ENCODE peak calls at places on chromosome 18, in eight cellular contexts. One of them, this sample, is unnamed.

GRCh38 chr18:10454800-10455550 is 540 bp downstream of the APCDD1 start:
- DNase-seq in A549: peak; percentile 5
- DNase-seq in osteoblast: peak; percentile 91
- DNase-seq in keratinocyte: no peak
- DNase-seq in hepatocyte: peak; percentile 58
- DNase-seq in fibroblast of lung: peak; percentile 30
- DNase-seq in OCI-LY7: no peak
- DNase-seq in H9: peak; percentile 45
- DNase-seq in this sample: peak; percentile 46

GRCh38 chr18:44632469-44633145 is 48.1 kb upstream of the SETBP1 start:
- DNase-seq in keratinocyte: no peak
- DNase-seq in H9: no peak
- DNase-seq in A549: no peak
- DNase-seq in fibroblast of lung: no peak
- DNase-seq in OCI-LY7: no peak
- DNase-seq in hepatocyte: no peak
- DNase-seq in osteoblast: no peak
- DNase-seq in this sample: no peak

GRCh38 chr18:9689253-9689652 is 18.8 kb upstream of the RAB31 start:
- DNase-seq in osteoblast: no peak
- DNase-seq in H9: no peak
- DNase-seq in A549: no peak
- DNase-seq in hepatocyte: no peak
- DNase-seq in OCI-LY7: no peak
- DNase-seq in fibroblast of lung: no peak
- DNase-seq in keratinocyte: no peak
- DNase-seq in this sample: no peak

GRCh38 chr18:27377251-27377650 is 192.1 kb upstream of the CHST9 start:
- DNase-seq in OCI-LY7: no peak
- DNase-seq in keratinocyte: no peak
- DNase-seq in fibroblast of lung: no peak
- DNase-seq in hepatocyte: no peak
- DNase-seq in osteoblast: no peak
- DNase-seq in A549: no peak
- DNase-seq in H9: no peak
- DNase-seq in this sample: no peak

GRCh38 chr18:5632041-5632440 is 88.2 kb upstream of the EPB41L3 start:
- DNase-seq in hepatocyte: no peak
- DNase-seq in keratinocyte: no peak
- DNase-seq in H9: no peak
- DNase-seq in osteoblast: no peak
- DNase-seq in fibroblast of lung: no peak
- DNase-seq in OCI-LY7: no peak
- DNase-seq in A549: no peak
- DNase-seq in this sample: no peak

GRCh38 chr18:22197668-22198067 is 28.3 kb downstream of the GATA6 start:
- DNase-seq in keratinocyte: no peak
- DNase-seq in fibroblast of lung: no peak
- DNase-seq in A549: no peak
- DNase-seq in osteoblast: no peak
- DNase-seq in hepatocyte: no peak
- DNase-seq in H9: no peak
- DNase-seq in OCI-LY7: no peak
- DNase-seq in this sample: no peak

GRCh38 chr18:58288922-58289797 is 245.1 kb downstream of the NEDD4L start:
- DNase-seq in hepatocyte: peak; percentile 64
- DNase-seq in OCI-LY7: no peak
- DNase-seq in keratinocyte: no peak
- DNase-seq in osteoblast: no peak
- DNase-seq in H9: no peak
- DNase-seq in fibroblast of lung: peak; percentile 31
- DNase-seq in A549: no peak
- DNase-seq in this sample: peak; percentile 55

GRCh38 chr18:78716022-78716421 is 263.6 kb upstream of the SALL3 start:
- DNase-seq in A549: no peak
- DNase-seq in fibroblast of lung: no peak
- DNase-seq in keratinocyte: no peak
- DNase-seq in OCI-LY7: no peak
- DNase-seq in osteoblast: no peak
- DNase-seq in H9: no peak
- DNase-seq in hepatocyte: no peak
- DNase-seq in this sample: no peak

GRCh38 chr18:77676901-77677300 is 427.3 kb downstream of the GALR1 start:
- DNase-seq in OCI-LY7: no peak
- DNase-seq in keratinocyte: no peak
- DNase-seq in H9: peak; percentile 64
- DNase-seq in fibroblast of lung: no peak
- DNase-seq in osteoblast: no peak
- DNase-seq in A549: no peak
- DNase-seq in hepatocyte: no peak
- DNase-seq in this sample: no peak

GRCh38 chr18:59380706-59381105 is 21.6 kb upstream of the LMAN1 start:
- DNase-seq in hepatocyte: no peak
- DNase-seq in fibroblast of lung: no peak
- DNase-seq in A549: no peak
- DNase-seq in osteoblast: no peak
- DNase-seq in keratinocyte: no peak
- DNase-seq in OCI-LY7: no peak
- DNase-seq in H9: no peak
- DNase-seq in this sample: no peak

GRCh38 chr18:48335829-48336228 is 73.4 kb downstream of the ZBTB7C start:
- DNase-seq in OCI-LY7: no peak
- DNase-seq in A549: no peak
- DNase-seq in hepatocyte: no peak
- DNase-seq in H9: no peak
- DNase-seq in osteoblast: no peak
- DNase-seq in fibroblast of lung: no peak
- DNase-seq in keratinocyte: no peak
- DNase-seq in this sample: no peak

GRCh38 chr18:67639872-67640271 is 123.4 kb upstream of the DSEL start:
- DNase-seq in A549: no peak
- DNase-seq in H9: no peak
- DNase-seq in keratinocyte: no peak
- DNase-seq in fibroblast of lung: no peak
- DNase-seq in OCI-LY7: no peak
- DNase-seq in hepatocyte: no peak
- DNase-seq in osteoblast: no peak
- DNase-seq in this sample: peak; percentile 14

GRCh38 chr18:28159055-28159454 is 17.9 kb downstream of the CDH2 start:
- DNase-seq in A549: no peak
- DNase-seq in H9: peak; percentile 41
- DNase-seq in keratinocyte: no peak
- DNase-seq in osteoblast: no peak
- DNase-seq in fibroblast of lung: no peak
- DNase-seq in hepatocyte: no peak
- DNase-seq in OCI-LY7: no peak
- DNase-seq in this sample: peak; percentile 58

GRCh38 chr18:70291295-70291574 is 2.4 kb downstream of the SOCS6 start:
- DNase-seq in A549: no peak
- DNase-seq in H9: no peak
- DNase-seq in keratinocyte: no peak
- DNase-seq in OCI-LY7: no peak
- DNase-seq in hepatocyte: no peak
- DNase-seq in fibroblast of lung: no peak
- DNase-seq in osteoblast: peak; percentile 54
- DNase-seq in this sample: no peak

GRCh38 chr18:70289351-70290330 is 796 bp downstream of the SOCS6 start:
- DNase-seq in A549: no peak
- DNase-seq in hepatocyte: peak; percentile 77
- DNase-seq in fibroblast of lung: peak; percentile 46
- DNase-seq in OCI-LY7: no peak
- DNase-seq in keratinocyte: no peak
- DNase-seq in osteoblast: peak; percentile 93
- DNase-seq in H9: peak; percentile 43
- DNase-seq in this sample: peak; percentile 67

GRCh38 chr18:70292628-70293027 is 3.8 kb downstream of the SOCS6 start:
- DNase-seq in H9: no peak
- DNase-seq in keratinocyte: no peak
- DNase-seq in fibroblast of lung: no peak
- DNase-seq in hepatocyte: no peak
- DNase-seq in osteoblast: no peak
- DNase-seq in OCI-LY7: no peak
- DNase-seq in A549: no peak
- DNase-seq in this sample: no peak

GRCh38 chr18:70288851-70289328 is at the start of gene SOCS6:
- DNase-seq in keratinocyte: no peak
- DNase-seq in H9: peak; percentile 57
- DNase-seq in OCI-LY7: no peak
- DNase-seq in hepatocyte: peak; percentile 82
- DNase-seq in osteoblast: peak; percentile 97
- DNase-seq in fibroblast of lung: peak; percentile 59
- DNase-seq in A549: no peak
- DNase-seq in this sample: peak; percentile 79

GRCh38 chr18:70290482-70291294 is 1.8 kb downstream of the SOCS6 start:
- DNase-seq in osteoblast: no peak
- DNase-seq in A549: no peak
- DNase-seq in keratinocyte: no peak
- DNase-seq in hepatocyte: no peak
- DNase-seq in H9: no peak
- DNase-seq in fibroblast of lung: no peak
- DNase-seq in OCI-LY7: no peak
- DNase-seq in this sample: no peak
- H3K4me2 ChIP-seq in osteoblast: peak overlapping the region; percentile 84
- H3K4me2 ChIP-seq in A549: peak overlapping the region; percentile 97
- H3K4me2 ChIP-seq in keratinocyte: peak overlapping the region; percentile 90
- H3K4me2 ChIP-seq in hepatocyte: peak overlapping the region; percentile 77
- H3K4me2 ChIP-seq in H9: peak overlapping the region; percentile 61
- H3K4me2 ChIP-seq in fibroblast of lung: peak overlapping the region; percentile 96
- H3K4me2 ChIP-seq in OCI-LY7: no peak overlapping the region
- H3K4me2 ChIP-seq in this sample: peak overlapping the region; percentile 94

DNA sequence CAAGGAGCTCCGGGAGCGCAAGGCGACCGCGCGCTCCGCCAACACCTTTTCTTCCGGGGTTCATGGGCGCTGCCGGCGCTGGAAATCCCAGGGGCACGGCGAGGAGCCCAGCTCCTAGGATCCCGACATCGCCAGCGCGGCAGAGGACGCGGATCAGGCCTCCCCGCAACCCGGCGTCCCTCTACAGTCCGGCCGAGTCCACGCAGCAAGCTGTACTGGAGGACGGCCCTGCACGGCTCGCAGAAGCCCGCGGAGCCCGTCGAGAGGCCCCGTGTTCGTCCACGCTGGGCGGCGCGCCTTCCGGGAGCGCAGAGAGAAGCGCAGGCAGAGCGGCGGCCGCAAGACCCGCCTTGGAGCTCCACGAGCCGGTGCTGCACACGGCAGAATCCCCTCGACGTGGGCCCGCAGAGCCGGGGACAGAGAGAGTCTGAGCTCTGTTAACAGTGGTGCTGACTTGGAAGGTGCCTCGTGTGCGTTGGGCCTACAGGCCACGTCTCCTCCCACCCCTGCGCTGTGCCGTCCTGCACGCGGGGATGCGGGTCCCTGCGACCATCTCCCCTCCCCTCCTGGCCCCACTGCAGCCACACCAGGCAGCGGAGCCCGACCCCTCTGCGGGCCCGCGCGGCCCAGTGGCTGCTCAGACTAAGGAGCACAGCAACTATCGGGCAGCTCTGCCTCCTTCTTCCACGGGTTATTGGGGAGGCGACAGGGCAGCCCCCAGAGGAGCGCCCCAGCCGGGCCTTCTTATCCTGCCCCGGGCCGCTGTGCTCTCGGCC is 28.1 kb upstream of the PTPN2 start:
- DNase-seq in OCI-LY7: no peak
- DNase-seq in hepatocyte: no peak
- DNase-seq in A549: no peak
- DNase-seq in osteoblast: no peak
- DNase-seq in fibroblast of lung: no peak
- DNase-seq in keratinocyte: no peak
- DNase-seq in H9: peak; percentile 62
- DNase-seq in this sample: peak; percentile 10
- H3K4me2 ChIP-seq in OCI-LY7: no peak overlapping the region
- H3K4me2 ChIP-seq in hepatocyte: peak overlapping the region; percentile 70
- H3K4me2 ChIP-seq in A549: no peak overlapping the region
- H3K4me2 ChIP-seq in osteoblast: no peak overlapping the region
- H3K4me2 ChIP-seq in fibroblast of lung: no peak overlapping the region
- H3K4me2 ChIP-seq in keratinocyte: no peak overlapping the region
- H3K4me2 ChIP-seq in H9: no peak overlapping the region
- H3K4me2 ChIP-seq in this sample: no peak overlapping the region

GRCh38 chr18:68666316-68666715 is 48.6 kb downstream of the TMX3 start:
- DNase-seq in H9: no peak
- DNase-seq in osteoblast: no peak
- DNase-seq in A549: no peak
- DNase-seq in keratinocyte: no peak
- DNase-seq in hepatocyte: no peak
- DNase-seq in OCI-LY7: no peak
- DNase-seq in fibroblast of lung: peak; percentile 7
- DNase-seq in this sample: peak; percentile 14

GRCh38 chr18:68662779-68663178 is 52.1 kb downstream of the TMX3 start:
- DNase-seq in keratinocyte: no peak
- DNase-seq in H9: no peak
- DNase-seq in A549: no peak
- DNase-seq in fibroblast of lung: peak; percentile 21
- DNase-seq in osteoblast: no peak
- DNase-seq in hepatocyte: no peak
- DNase-seq in OCI-LY7: no peak
- DNase-seq in this sample: peak; percentile 60

GRCh38 chr18:68665623-68666022 is 49.3 kb downstream of the TMX3 start:
- DNase-seq in keratinocyte: no peak
- DNase-seq in A549: no peak
- DNase-seq in hepatocyte: no peak
- DNase-seq in H9: no peak
- DNase-seq in fibroblast of lung: no peak
- DNase-seq in OCI-LY7: no peak
- DNase-seq in osteoblast: no peak
- DNase-seq in this sample: no peak

DNA sequence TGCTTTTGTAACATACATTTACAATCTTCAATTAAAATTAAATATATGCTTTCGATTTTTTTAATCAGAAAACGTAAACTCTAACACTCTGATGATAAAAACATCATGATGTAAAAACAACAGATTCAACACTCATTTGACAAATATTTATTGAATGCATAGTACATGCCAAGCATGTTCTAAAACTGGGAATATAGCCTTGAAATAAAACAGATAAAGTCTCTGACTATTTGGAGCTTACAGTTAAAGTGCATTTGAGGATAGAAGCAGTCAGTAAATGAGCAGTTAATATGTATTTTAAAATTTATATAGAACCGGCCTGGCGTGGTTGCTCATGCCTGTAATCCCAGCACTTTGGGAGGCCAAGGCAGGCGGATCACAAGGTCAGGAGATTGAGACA is 47.8 kb downstream of the TMX3 start:
- DNase-seq in OCI-LY7: no peak
- DNase-seq in hepatocyte: no peak
- DNase-seq in H9: no peak
- DNase-seq in keratinocyte: no peak
- DNase-seq in fibroblast of lung: peak; percentile 21
- DNase-seq in A549: no peak
- DNase-seq in osteoblast: no peak
- DNase-seq in this sample: peak; percentile 29
- H3K4me2 ChIP-seq in OCI-LY7: no peak overlapping the region
- H3K4me2 ChIP-seq in hepatocyte: no peak overlapping the region
- H3K4me2 ChIP-seq in H9: no peak overlapping the region
- H3K4me2 ChIP-seq in keratinocyte: no peak overlapping the region
- H3K4me2 ChIP-seq in fibroblast of lung: no peak overlapping the region
- H3K4me2 ChIP-seq in A549: no peak overlapping the region
- H3K4me2 ChIP-seq in osteoblast: no peak overlapping the region
- H3K4me2 ChIP-seq in this sample: peak overlapping the region; percentile 17

DNA sequence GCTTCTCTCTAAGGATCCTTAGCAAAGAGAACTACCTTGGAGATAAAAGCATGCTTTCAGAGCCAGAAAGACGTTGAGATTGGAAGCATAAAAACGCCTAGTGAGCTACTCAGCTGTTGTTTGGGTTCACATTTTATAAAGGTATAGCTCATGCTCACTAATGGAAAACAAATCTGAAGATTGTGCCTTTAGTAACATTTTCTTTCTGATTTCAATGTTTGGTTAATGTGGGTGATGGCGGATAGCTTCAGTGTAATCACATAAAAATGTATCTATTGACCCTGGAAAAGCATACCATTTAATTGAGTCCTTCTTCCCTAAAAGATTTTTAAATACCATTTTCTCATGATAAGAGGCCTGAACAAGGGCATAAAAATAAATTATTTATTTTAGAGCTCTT is 73.4 kb downstream of the DTNA start:
- DNase-seq in keratinocyte: no peak
- DNase-seq in osteoblast: peak; percentile 58
- DNase-seq in OCI-LY7: no peak
- DNase-seq in hepatocyte: no peak
- DNase-seq in H9: no peak
- DNase-seq in A549: no peak
- DNase-seq in fibroblast of lung: no peak
- DNase-seq in this sample: peak; percentile 40
- H3K4me2 ChIP-seq in keratinocyte: no peak overlapping the region
- H3K4me2 ChIP-seq in osteoblast: peak overlapping the region; percentile 80
- H3K4me2 ChIP-seq in OCI-LY7: no peak overlapping the region
- H3K4me2 ChIP-seq in hepatocyte: no peak overlapping the region
- H3K4me2 ChIP-seq in H9: no peak overlapping the region
- H3K4me2 ChIP-seq in A549: no peak overlapping the region
- H3K4me2 ChIP-seq in fibroblast of lung: peak overlapping the region; percentile 30
- H3K4me2 ChIP-seq in this sample: peak overlapping the region; percentile 73